ENCODE peak calls at places on chromosomes 1 and 21, in four cellular contexts. One of them, this sample, is unnamed.

GRCh38 chr1:77831976-77832695 is 52.7 kb downstream of the MIGA1 start:
- DNase-seq in GM12878: no peak
- DNase-seq in breast epithelium: no peak
- DNase-seq in pancreas: no peak
- DNase-seq in this sample: no peak

GRCh38 chr1:58283380-58284338 is 262.9 kb downstream of the OMA1 start:
- DNase-seq in breast epithelium: no peak
- DNase-seq in pancreas: no peak
- DNase-seq in GM12878: no peak
- DNase-seq in this sample: no peak

GRCh38 chr1:21451212-21451611 is 11.3 kb downstream of the NBPF3 start:
- DNase-seq in pancreas: no peak
- DNase-seq in breast epithelium: no peak
- DNase-seq in GM12878: no peak
- DNase-seq in this sample: no peak

GRCh38 chr1:18535391-18536210 is 54.9 kb downstream of the KLHDC7A start:
- DNase-seq in GM12878: no peak
- DNase-seq in pancreas: peak
- DNase-seq in breast epithelium: no peak
- DNase-seq in this sample: no peak

GRCh38 chr1:212814989-212815388 is 23.3 kb downstream of the TATDN3 start:
- DNase-seq in GM12878: no peak
- DNase-seq in pancreas: no peak
- DNase-seq in breast epithelium: no peak
- DNase-seq in this sample: no peak

GRCh38 chr1:175814885-175815284 is 71.5 kb upstream of the TNR start:
- DNase-seq in pancreas: no peak
- DNase-seq in breast epithelium: no peak
- DNase-seq in GM12878: no peak
- DNase-seq in this sample: no peak

GRCh38 chr1:12617901-12618660 is at the start of gene DHRS3:
- DNase-seq in breast epithelium: peak
- DNase-seq in GM12878: no peak
- DNase-seq in pancreas: peak
- DNase-seq in this sample: peak

GRCh38 chr1:6497215-6497866 is 5.9 kb upstream of the PLEKHG5 start:
- DNase-seq in breast epithelium: no peak
- DNase-seq in pancreas: peak
- DNase-seq in GM12878: no peak
- DNase-seq in this sample: no peak

GRCh38 chr1:235639586-235640205 is 9.9 kb downstream of the GNG4 start:
- DNase-seq in breast epithelium: no peak
- DNase-seq in pancreas: no peak
- DNase-seq in GM12878: no peak
- DNase-seq in this sample: no peak

GRCh38 chr1:47991187-47991586 is 6.0 kb downstream of the TRABD2B start:
- DNase-seq in pancreas: no peak
- DNase-seq in GM12878: no peak
- DNase-seq in breast epithelium: no peak
- DNase-seq in this sample: no peak

GRCh38 chr1:93805027-93805426 is 74.0 kb downstream of the DNTTIP2 start:
- DNase-seq in pancreas: no peak
- DNase-seq in GM12878: no peak
- DNase-seq in breast epithelium: no peak
- DNase-seq in this sample: no peak

DNA sequence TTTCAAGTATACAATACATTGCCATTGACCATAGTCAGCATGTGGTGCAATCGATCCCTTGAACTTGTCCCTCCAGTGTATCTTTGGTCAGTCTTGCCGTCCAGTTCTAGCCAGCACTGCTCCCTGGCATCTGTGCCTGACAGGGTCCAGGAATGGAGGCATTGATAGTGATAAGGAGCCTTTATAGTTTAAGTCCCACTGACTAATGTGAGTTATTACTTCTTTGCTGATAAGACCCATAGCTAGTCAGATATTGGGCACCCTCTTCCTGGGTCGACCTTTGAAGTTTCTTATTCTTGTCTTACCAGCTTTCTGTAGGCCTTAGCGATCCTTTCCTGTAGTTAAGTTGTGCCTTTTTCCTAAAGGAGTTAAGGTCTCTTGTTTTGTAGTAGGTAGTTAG is 13.0 kb downstream of the UCK2 start:
- DNase-seq in pancreas: no peak
- DNase-seq in GM12878: no peak
- DNase-seq in breast epithelium: no peak
- DNase-seq in this sample: no peak
- H3K27ac ChIP-seq in pancreas: no peak
- H3K27ac ChIP-seq in GM12878: no peak
- H3K27ac ChIP-seq in breast epithelium: no peak
- H3K27ac ChIP-seq in this sample: no peak

DNA sequence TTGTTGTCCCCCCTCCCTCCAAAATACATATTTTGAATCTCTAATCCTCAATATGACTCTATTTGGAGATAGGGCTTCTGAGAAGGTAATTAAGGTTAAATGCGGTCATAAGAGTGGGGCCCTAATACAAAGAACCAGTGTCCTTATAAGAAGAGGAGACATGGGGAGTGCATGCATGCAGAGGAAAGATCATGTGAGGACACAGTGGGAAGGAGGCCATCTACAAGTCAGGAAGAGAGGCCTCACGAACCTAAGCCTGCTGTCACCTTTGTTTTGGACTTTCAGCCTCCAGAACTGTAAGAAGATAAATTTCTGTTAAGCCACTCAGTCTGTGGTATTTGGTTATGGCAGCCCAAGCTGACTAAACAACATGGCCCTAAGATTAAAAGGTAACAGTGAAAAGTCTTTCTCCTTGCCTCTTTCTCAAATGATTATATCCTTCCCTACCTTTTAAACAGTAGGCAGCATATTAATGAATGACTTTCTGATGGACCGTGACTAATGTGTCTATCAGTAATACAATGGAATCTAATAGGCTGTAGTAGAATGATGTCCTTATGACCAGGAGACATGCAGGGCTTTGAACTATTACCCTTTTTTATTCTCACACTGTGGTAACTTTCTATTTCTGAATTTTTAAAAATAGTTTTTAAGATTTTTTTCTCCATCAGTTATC is 40.6 kb upstream of the ST6GALNAC3 start:
- DNase-seq in GM12878: no peak
- DNase-seq in breast epithelium: no peak
- DNase-seq in pancreas: no peak
- DNase-seq in this sample: no peak
- H3K27ac ChIP-seq in GM12878: no peak
- H3K27ac ChIP-seq in breast epithelium: no peak
- H3K27ac ChIP-seq in pancreas: no peak
- H3K27ac ChIP-seq in this sample: no peak

GRCh38 chr1:211013346-211014240 is 120.4 kb downstream of the KCNH1 start:
- DNase-seq in breast epithelium: no peak
- DNase-seq in pancreas: no peak
- DNase-seq in GM12878: no peak
- DNase-seq in this sample: no peak
- H3K27ac ChIP-seq in breast epithelium: no peak
- H3K27ac ChIP-seq in pancreas: no peak
- H3K27ac ChIP-seq in GM12878: no peak
- H3K27ac ChIP-seq in this sample: no peak

GRCh38 chr21:42474043-42474831 is 21.8 kb downstream of the RSPH1 start:
- DNase-seq in pancreas: peak
- DNase-seq in GM12878: no peak
- DNase-seq in breast epithelium: no peak
- DNase-seq in this sample: no peak
- H3K27ac ChIP-seq in pancreas: peak
- H3K27ac ChIP-seq in GM12878: peak
- H3K27ac ChIP-seq in breast epithelium: no peak
- H3K27ac ChIP-seq in this sample: no peak

GRCh38 chr1:167616521-167616920 is 13.5 kb upstream of the RCSD1 start:
- DNase-seq in pancreas: no peak
- DNase-seq in GM12878: no peak
- DNase-seq in breast epithelium: no peak
- DNase-seq in this sample: no peak
- H3K27ac ChIP-seq in pancreas: no peak
- H3K27ac ChIP-seq in GM12878: peak
- H3K27ac ChIP-seq in breast epithelium: peak
- H3K27ac ChIP-seq in this sample: peak

GRCh38 chr1:170727953-170728352 is 64.0 kb downstream of the PRRX1 start:
- DNase-seq in pancreas: no peak
- DNase-seq in GM12878: no peak
- DNase-seq in breast epithelium: no peak
- DNase-seq in this sample: no peak
- H3K27ac ChIP-seq in pancreas: no peak
- H3K27ac ChIP-seq in GM12878: no peak
- H3K27ac ChIP-seq in breast epithelium: no peak
- H3K27ac ChIP-seq in this sample: no peak

This sample was measured in caudate nucleus.